ENCODE peak calls at places on chromosomes 11 and 22, in ten cellular contexts. P, W, B, H, I, S, Q, J, N and O are unnamed samples.

GRCh38 chr11:38791346-38791961 is 2193.4 kb upstream of the RAG2 start:
- DNase-seq in P (no peak), W (peak), B (peak), H (no peak), I (peak), S (peak), Q (no peak), J (peak), N (no peak), O (no peak)

GRCh38 chr11:36311926-36312592 is 16.0 kb downstream of the PRR5L start:
- DNase-seq in P (no peak), W (no peak), B (no peak), H (no peak), I (no peak), S (no peak), Q (no peak), J (no peak), N (no peak), O (no peak)

GRCh38 chr11:10303558-10304363 is 1.1 kb upstream of the ADM start:
- DNase-seq in P (no peak), W (peak), B (no peak), H (peak), I (no peak), S (peak), Q (no peak), J (no peak), N (peak), O (peak)

GRCh38 chr22:41544671-41545476 is 604 bp upstream of the POLR3H start:
- DNase-seq in P (no peak), W (no peak), B (no peak), H (no peak), I (no peak), S (peak), Q (no peak), J (no peak), N (no peak), O (no peak)

GRCh38 chr11:19714387-19715363 is 2.0 kb downstream of the NAV2 start:
- DNase-seq in P (peak), W (no peak), B (peak), H (no peak), I (no peak), S (peak), Q (peak), J (no peak), N (no peak), O (no peak)

GRCh38 chr11:118434123-118434552 is 2.2 kb upstream of the KMT2A start:
- DNase-seq in P (no peak), W (no peak), B (no peak), H (no peak), I (no peak), S (no peak), Q (no peak), J (no peak), N (no peak), O (no peak)

GRCh38 chr11:118911880-118912741 is 13.6 kb downstream of the BCL9L start:
- DNase-seq in P (peak), W (peak), B (peak), H (peak), I (no peak), S (peak), Q (peak), J (no peak), N (peak), O (peak)

GRCh38 chr11:45779602-45780001 is 25.3 kb upstream of the SLC35C1 start:
- DNase-seq in P (no peak), W (no peak), B (no peak), H (no peak), I (no peak), S (no peak), Q (no peak), J (no peak), N (no peak), O (no peak)

GRCh38 chr11:21364866-21365624 is 695.7 kb downstream of the NELL1 start:
- DNase-seq in P (no peak), W (no peak), B (no peak), H (no peak), I (no peak), S (no peak), Q (no peak), J (no peak), N (no peak), O (no peak)

GRCh38 chr11:70825893-70826540 is 426.4 kb downstream of the SHANK2 start:
- DNase-seq in P (no peak), W (no peak), B (no peak), H (no peak), I (no peak), S (no peak), Q (no peak), J (no peak), N (no peak), O (no peak)

GRCh38 chr11:415640-416041 is 842 bp upstream of the SIGIRR start:
- DNase-seq in P (no peak), W (no peak), B (no peak), H (peak), I (no peak), S (no peak), Q (no peak), J (no peak), N (no peak), O (no peak)

GRCh38 chr11:90434858-90435257 is 212.0 kb upstream of the CHORDC1 start:
- DNase-seq in P (no peak), W (no peak), B (no peak), H (no peak), I (no peak), S (peak), Q (no peak), J (no peak), N (no peak), O (no peak)

GRCh38 chr11:65786008-65786785 is 666 bp upstream of the OVOL1 start:
- DNase-seq in P (no peak), W (no peak), B (no peak), H (no peak), I (no peak), S (peak), Q (no peak), J (no peak), N (no peak), O (no peak)

GRCh38 chr22:44287121-44287693 is 25.5 kb downstream of the SHISAL1 start:
- DNase-seq in P (no peak), W (no peak), B (no peak), H (no peak), I (no peak), S (no peak), Q (no peak), J (no peak), N (no peak), O (no peak)

GRCh38 chr11:74321487-74322188 is 10.2 kb upstream of the P4HA3 start:
- DNase-seq in P (no peak), W (no peak), B (no peak), H (no peak), I (no peak), S (peak), Q (peak), J (no peak), N (no peak), O (no peak)

GRCh38 chr11:72075109-72075508 is 5.2 kb downstream of the NUMA1 start:
- DNase-seq in P (no peak), W (no peak), B (no peak), H (no peak), I (no peak), S (peak), Q (peak), J (no peak), N (no peak), O (peak)

GRCh38 chr22:36934153-36934939 is 20.9 kb downstream of the CSF2RB start:
- DNase-seq in P (no peak), W (no peak), B (no peak), H (no peak), I (no peak), S (no peak), Q (no peak), J (no peak), N (no peak), O (no peak)

GRCh38 chr11:126197277-126197939 is 14.0 kb downstream of the RPUSD4 start:
- DNase-seq in P (no peak), W (no peak), B (no peak), H (no peak), I (no peak), S (no peak), Q (no peak), J (no peak), N (no peak), O (no peak)

GRCh38 chr11:11960687-11961086 is 47.7 kb downstream of the DKK3 start:
- DNase-seq in P (no peak), W (no peak), B (no peak), H (no peak), I (no peak), S (no peak), Q (no peak), J (no peak), N (no peak), O (no peak)

GRCh38 chr22:31915499-31916065 is 28.8 kb upstream of the YWHAH start:
- DNase-seq in P (no peak), W (no peak), B (no peak), H (no peak), I (no peak), S (no peak), Q (no peak), J (no peak), N (no peak), O (no peak)

GRCh38 chr22:20949698-20950183 is 17.3 kb upstream of the AIFM3 start:
- DNase-seq in P (no peak), W (no peak), B (no peak), H (no peak), I (no peak), S (no peak), Q (no peak), J (no peak), N (no peak), O (no peak)

GRCh38 chr22:48943567-48944432 is 883.9 kb downstream of the BRD1 start:
- DNase-seq in P (no peak), W (no peak), B (peak), H (peak), I (peak), S (peak), Q (peak), J (peak), N (no peak), O (no peak)
- TF ChIP-seq CTCF in P (peak), W (no peak), B (no peak), H (no peak), I (peak), S (peak), Q (peak), J (peak), N (peak), O (no peak)

GRCh38 chr22:46762238-46763050 is at the start of gene TBC1D22A:
- DNase-seq in P (peak), W (peak), B (peak), H (peak), I (peak), S (peak), Q (peak), J (peak), N (peak), O (peak)
- TF ChIP-seq CTCF in P (peak), W (no peak), B (peak), H (no peak), I (peak), S (no peak), Q (peak), J (no peak), N (peak), O (no peak)

GRCh38 chr11:48014917-48015316 is 34.6 kb downstream of the PTPRJ start:
- DNase-seq in P (no peak), W (no peak), B (no peak), H (no peak), I (no peak), S (no peak), Q (no peak), J (no peak), N (no peak), O (no peak)

GRCh38 chr11:48007677-48008076 is 27.3 kb downstream of the PTPRJ start:
- DNase-seq in P (no peak), W (no peak), B (no peak), H (no peak), I (no peak), S (no peak), Q (no peak), J (no peak), N (peak), O (peak)

GRCh38 chr11:48013269-48013901 is 33.0 kb downstream of the PTPRJ start:
- DNase-seq in P (no peak), W (no peak), B (peak), H (peak), I (no peak), S (no peak), Q (no peak), J (no peak), N (no peak), O (peak)

GRCh38 chr11:48011125-48012050 is 31.0 kb downstream of the PTPRJ start:
- DNase-seq in P (no peak), W (no peak), B (no peak), H (no peak), I (no peak), S (no peak), Q (no peak), J (no peak), N (no peak), O (no peak)

GRCh38 chr11:48012051-48012391 is 31.7 kb downstream of the PTPRJ start:
- DNase-seq in P (no peak), W (no peak), B (no peak), H (no peak), I (no peak), S (no peak), Q (no peak), J (no peak), N (no peak), O (no peak)
- TF ChIP-seq CTCF in P (no peak), W (no peak), B (no peak), H (no peak), I (no peak), S (no peak), Q (no peak), J (no peak), N (no peak), O (no peak)

GRCh38 chr11:130241697-130242096 is 73.0 kb downstream of the ZBTB44 start:
- DNase-seq in P (no peak), W (no peak), B (no peak), H (no peak), I (no peak), S (no peak), Q (no peak), J (no peak), N (no peak), O (no peak)
- TF ChIP-seq CTCF in P (no peak), W (no peak), B (no peak), H (no peak), I (no peak), S (peak), Q (no peak), J (no peak), N (no peak), O (no peak)